ENCODE peak calls at places on chromosomes 12 and 14, in five cellular contexts. D is heart right ventricle, Z is MM.1S, I is brain microvascular endothelial cell, K is mucosa of descending colon. L is an unnamed sample.

GRCh38 chr14:85599939-85600338 is 70.0 kb downstream of the FLRT2 start:
- DNase-seq in Z (no peak), I (no peak), K (no peak), D (no peak), L (no peak)

GRCh38 chr14:71610149-71610548 is 322.1 kb upstream of the RGS6 start:
- DNase-seq in Z (no peak), D (no peak), K (no peak), I (no peak), L (no peak)

GRCh38 chr12:89278169-89278568 is 74.1 kb downstream of the DUSP6 start:
- DNase-seq in D (no peak), K (no peak), Z (no peak), I (no peak), L (no peak)

GRCh38 chr14:106094654-106095189 is 568.3 kb downstream of the TMEM121 start:
- DNase-seq in I (no peak), Z (no peak), D (no peak), K (peak), L (peak)

GRCh38 chr14:90732142-90732541 is 84.1 kb downstream of the TTC7B start:
- DNase-seq in D (no peak), Z (no peak), I (no peak), K (no peak), L (no peak)

GRCh38 chr14:23366163-23366921 is 1.4 kb upstream of the EFS start:
- DNase-seq in K (no peak), I (no peak), D (peak), Z (no peak), L (no peak)

GRCh38 chr14:90674043-90674670 is 142.1 kb downstream of the TTC7B start:
- DNase-seq in D (no peak), I (no peak), Z (no peak), K (no peak), L (no peak)

GRCh38 chr12:87074801-87075200 is 818.6 kb upstream of the MGAT4C start:
- DNase-seq in D (no peak), Z (no peak), I (no peak), K (no peak), L (no peak)

GRCh38 chr12:62635630-62636029 is 169.0 kb downstream of the MON2 start:
- DNase-seq in I (no peak), K (no peak), D (no peak), Z (no peak), L (no peak)

GRCh38 chr14:21419528-21419927 is 35.7 kb upstream of the SUPT16H start:
- DNase-seq in I (no peak), Z (no peak), D (no peak), K (no peak), L (no peak)

GRCh38 chr12:33531261-33531660 is 91.6 kb upstream of the SYT10 start:
- DNase-seq in I (no peak), Z (peak), K (no peak), D (no peak), L (no peak)

GRCh38 chr12:133236556-133236955 is 879 bp upstream of the ANHX start:
- DNase-seq in K (no peak), I (no peak), D (no peak), Z (no peak), L (no peak)

GRCh38 chr14:86124328-86124727 is 594.4 kb downstream of the FLRT2 start:
- DNase-seq in I (no peak), D (no peak), Z (no peak), K (no peak), L (no peak)

GRCh38 chr12:53722450-53723041 is 4.7 kb downstream of the CALCOCO1 start:
- DNase-seq in D (no peak), K (no peak), Z (peak), I (no peak), L (no peak)

GRCh38 chr12:108107293-108107692 is 21.8 kb upstream of the WSCD2 start:
- DNase-seq in D (no peak), Z (no peak), I (no peak), K (no peak), L (no peak)

GRCh38 chr14:103692159-103692558 is 23.1 kb downstream of the XRCC3 start:
- DNase-seq in K (no peak), D (no peak), Z (no peak), I (no peak), L (no peak)

GRCh38 chr12:109389146-109389545 is 41.4 kb downstream of the MYO1H start:
- DNase-seq in I (no peak), Z (peak), K (no peak), D (no peak), L (no peak)

GRCh38 chr12:98352218-98352811 is 163.1 kb upstream of the TMPO start:
- DNase-seq in I (peak), K (no peak), Z (no peak), D (no peak), L (peak)

GRCh38 chr14:22994762-22995275 is 12.5 kb upstream of the AJUBA start:
- DNase-seq in K (no peak), I (no peak), D (no peak), Z (no peak), L (peak)

GRCh38 chr14:104982548-104983230 is 2.9 kb upstream of the CLBA1 start:
- DNase-seq in K (no peak), I (no peak), Z (no peak), D (no peak), L (no peak)

GRCh38 chr14:89957791-89958190 is 2.1 kb downstream of the TDP1 start:
- DNase-seq in Z (no peak), I (peak), D (no peak), K (no peak), L (no peak)

GRCh38 chr12:127594351-127594970 is 672.5 kb upstream of the TMEM132C start:
- DNase-seq in I (no peak), Z (no peak), K (no peak), D (no peak), L (no peak)

GRCh38 chr12:121015825-121016766 is at the start of gene C12orf43:
- DNase-seq in D (peak), K (peak), I (peak), Z (peak), L (peak)

GRCh38 chr12:121009744-121010143 is 6.5 kb downstream of the C12orf43 start:
- DNase-seq in Z (no peak), D (no peak), I (peak), K (no peak), L (no peak)

GRCh38 chr12:121011820-121012219 is 4.5 kb downstream of the C12orf43 start:
- DNase-seq in Z (no peak), K (no peak), I (no peak), D (no peak), L (no peak)

GRCh38 chr12:121010860-121011259 is 5.4 kb downstream of the C12orf43 start:
- DNase-seq in Z (no peak), D (no peak), K (no peak), I (no peak), L (no peak)

GRCh38 chr12:121013715-121014114 is 2.6 kb downstream of the C12orf43 start:
- DNase-seq in K (no peak), D (no peak), Z (no peak), I (no peak), L (no peak)
- TF ChIP-seq CTCF in K (no peak), D (no peak), Z (no peak), I (no peak), L (peak)

GRCh38 chr12:113094738-113095137 is 38.2 kb downstream of the DTX1 start:
- DNase-seq in D (no peak), I (no peak), Z (no peak), K (no peak), L (no peak)

GRCh38 chr12:113093409-113094101 is 37.0 kb downstream of the DTX1 start:
- DNase-seq in Z (no peak), D (no peak), K (no peak), I (no peak), L (no peak)

GRCh38 chr12:113090740-113091139 is 34.2 kb downstream of the DTX1 start:
- DNase-seq in Z (no peak), I (no peak), D (no peak), K (no peak), L (no peak)

GRCh38 chr12:113091506-113091905 is 35.0 kb downstream of the DTX1 start:
- DNase-seq in I (no peak), K (no peak), Z (no peak), D (no peak), L (no peak)

GRCh38 chr12:113092478-113093408 is 36.2 kb downstream of the DTX1 start:
- DNase-seq in D (peak), Z (no peak), I (no peak), K (peak), L (peak)
- TF ChIP-seq CTCF in D (peak), Z (peak), I (peak), K (no peak), L (peak)

GRCh38 chr12:20377750-20378149 is 9.4 kb downstream of the PDE3A start:
- DNase-seq in K (no peak), Z (no peak), D (no peak), I (no peak), L (no peak)

GRCh38 chr12:20382117-20382516 is 13.8 kb downstream of the PDE3A start:
- DNase-seq in Z (no peak), D (no peak), I (no peak), K (no peak), L (no peak)

GRCh38 chr12:20383612-20384011 is 15.3 kb downstream of the PDE3A start:
- DNase-seq in K (no peak), Z (no peak), I (no peak), D (no peak), L (no peak)
- TF ChIP-seq CTCF in K (no peak), Z (no peak), I (no peak), D (no peak), L (no peak)

GRCh38 chr14:78022059-78022458 is 148.1 kb upstream of the NRXN3 start:
- DNase-seq in K (no peak), I (peak), D (peak), Z (peak), L (peak)
- TF ChIP-seq CTCF in K (no peak), I (peak), D (peak), Z (peak), L (peak)

GRCh38 chr12:56333679-56334489 is at the start of gene PAN2:
- DNase-seq in Z (peak), D (peak), I (peak), K (peak), L (peak)
- TF ChIP-seq CTCF in Z (peak), D (peak), I (peak), K (no peak), L (peak)

GRCh38 chr12:123271182-123271491 is 519 bp downstream of the CDK2AP1 start:
- DNase-seq in Z (peak), D (peak), K (peak), I (peak), L (peak)
- TF ChIP-seq CTCF in Z (no peak), D (peak), K (peak), I (peak), L (peak)

DNA sequence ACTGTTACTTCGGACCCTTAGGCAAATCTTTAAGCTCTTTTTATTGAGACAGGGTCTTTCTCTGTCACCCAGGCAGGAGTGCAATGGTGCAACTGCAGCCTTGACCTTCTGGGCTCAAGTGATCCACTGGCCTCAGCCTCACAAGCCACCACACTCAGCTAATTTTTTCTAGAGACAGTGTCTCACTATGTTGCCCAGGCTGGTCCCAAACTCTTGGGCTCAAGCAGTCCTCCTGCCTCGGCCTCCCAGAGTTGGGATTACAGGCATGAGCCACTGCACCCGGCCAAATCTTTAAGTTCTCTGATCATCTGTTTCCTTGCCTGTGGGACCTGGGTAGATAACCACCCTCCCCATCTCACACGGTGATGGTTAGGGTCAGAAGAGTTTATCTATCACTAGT is 2.3 kb upstream of the GPX2 start:
- DNase-seq in D (no peak), I (no peak), K (no peak), Z (no peak), L (no peak)
- TF ChIP-seq CTCF in D (no peak), I (no peak), K (no peak), Z (no peak), L (no peak)

GRCh38 chr14:55158412-55158811 is 29.4 kb downstream of the LGALS3 start:
- DNase-seq in D (no peak), Z (no peak), I (no peak), K (no peak), L (no peak)

GRCh38 chr14:55157080-55157479 is 28.0 kb downstream of the LGALS3 start:
- DNase-seq in Z (no peak), D (no peak), K (no peak), I (no peak), L (no peak)

GRCh38 chr14:55160989-55161388 is 30.4 kb downstream of the DLGAP5 start:
- DNase-seq in I (no peak), D (no peak), Z (peak), K (no peak), L (peak)
- TF ChIP-seq CTCF in I (peak), D (peak), Z (peak), K (peak), L (peak)